ENCODE peak calls at places on chromosomes 16 and 17, in seven cellular contexts. W is small intestine; T is activated effector memory CD4-positive, alpha-beta T cell treated with anti-CD3 and anti-CD28 coated beads, Interleukin-2, amount 50 U/mL, for 16 hours; S is stimulated activated CD4-positive, alpha-beta T cell treated with anti-CD3 and anti-CD28 coated beads, Interleukin-12 subunit alpha, Interleukin-12 subunit beta, amount 100 ng/mL, for 4 hours; C is iris pigment epithelial cell; M is stimulated activated CD8-positive, alpha-beta memory T cell treated with anti-CD3 and anti-CD28 coated beads, Interleukin-2, amount 100 ng/mL, for 48 hours; U is NCI-H460. O is an unnamed sample.

GRCh38 chr16:67665598-67665997 is 952 bp downstream of the ENKD1 start:
- DNase-seq in W (no peak), C (no peak), U (no peak), T (no peak), M (no peak), S (no peak), O (no peak)

GRCh38 chr16:60329110-60329509 is 1595.0 kb upstream of the GOT2 start:
- DNase-seq in M (no peak), W (no peak), C (peak; percentile 4), T (no peak), S (no peak), U (no peak), O (no peak)

GRCh38 chr16:66845791-66846221 is 1.6 kb downstream of the CA7 start:
- DNase-seq in C (no peak), T (peak; percentile 42), M (no peak), W (no peak), S (no peak), U (no peak), O (peak; percentile 45)

GRCh38 chr17:76667786-76668453 is 24.4 kb upstream of the ST6GALNAC1 start:
- DNase-seq in U (no peak), T (peak; percentile 19), M (no peak), C (peak; percentile 45), S (no peak), W (no peak), O (no peak)

GRCh38 chr17:71440513-71440912 is 680.3 kb upstream of the SOX9 start:
- DNase-seq in T (no peak), S (no peak), W (no peak), C (no peak), U (no peak), M (no peak), O (no peak)

GRCh38 chr16:15642557-15643452 is at the start of gene MARF1:
- DNase-seq in C (peak; percentile 97), U (peak; percentile 96), W (peak; percentile 95), M (peak; percentile 100), T (peak; percentile 100), S (peak; percentile 100), O (peak; percentile 98)

GRCh38 chr17:66625321-66625767 is 209.6 kb upstream of the CACNG5 start:
- DNase-seq in U (peak; percentile 36), T (no peak), S (no peak), W (peak; percentile 17), C (peak; percentile 25), M (no peak), O (no peak)

GRCh38 chr17:58527949-58528348 is 13.5 kb upstream of the MTMR4 start:
- DNase-seq in U (no peak), T (no peak), W (no peak), S (no peak), C (peak; percentile 66), M (no peak), O (no peak)

GRCh38 chr17:44444735-44445105 is 55.3 kb upstream of the ITGA2B start:
- DNase-seq in T (no peak), C (peak; percentile 94), S (no peak), U (peak; percentile 44), W (no peak), M (no peak), O (no peak)

GRCh38 chr16:59880626-59881025 is 1146.5 kb upstream of the GOT2 start:
- DNase-seq in U (no peak), S (no peak), C (peak; percentile 4), M (no peak), T (no peak), W (no peak), O (no peak)

GRCh38 chr16:10744370-10745030 is 858 bp downstream of the NUBP1 start:
- DNase-seq in M (no peak), S (no peak), C (peak; percentile 58), W (no peak), U (no peak), T (no peak), O (no peak)

GRCh38 chr16:86669937-86670772 is 91.8 kb downstream of the FOXL1 start:
- DNase-seq in W (no peak), U (no peak), S (no peak), C (peak; percentile 30), M (no peak), T (no peak), O (no peak)

GRCh38 chr17:55731586-55732250 is 9.1 kb upstream of the TMEM100 start:
- DNase-seq in W (peak; percentile 10), S (no peak), M (no peak), U (peak; percentile 97), T (no peak), C (no peak), O (no peak)

GRCh38 chr17:53490447-53490968 is 332.2 kb upstream of the KIF2B start:
- DNase-seq in M (no peak), T (no peak), W (peak; percentile 4), S (no peak), U (no peak), C (no peak), O (no peak)

GRCh38 chr17:70503449-70503848 is 334.1 kb downstream of the KCNJ2 start:
- DNase-seq in W (no peak), C (no peak), U (no peak), T (no peak), M (no peak), S (no peak), O (no peak)

GRCh38 chr17:7750321-7750821 is 32.8 kb downstream of the DNAH2 start:
- DNase-seq in S (no peak), T (no peak), W (no peak), M (no peak), U (no peak), C (peak; percentile 87), O (no peak)

GRCh38 chr17:38958756-38959155 is 8.4 kb downstream of the FBXO47 start:
- DNase-seq in T (no peak), C (peak; percentile 65), S (no peak), M (no peak), U (no peak), W (no peak), O (no peak)

GRCh38 chr16:82892327-82892726 is 265.6 kb downstream of the CDH13 start:
- DNase-seq in U (no peak), M (no peak), S (no peak), C (no peak), T (no peak), W (no peak), O (no peak)

GRCh38 chr17:82204831-82205719 is 7.6 kb downstream of the CCDC57 start:
- DNase-seq in C (peak; percentile 85), S (no peak), T (peak; percentile 76), W (no peak), U (no peak), M (no peak), O (peak; percentile 87)

GRCh38 chr16:53726625-53727024 is 22.7 kb downstream of the FTO start:
- DNase-seq in M (no peak), T (no peak), W (peak; percentile 31), U (no peak), S (no peak), C (peak; percentile 45), O (no peak)

GRCh38 chr17:51144266-51145022 is 8.9 kb upstream of the NME1 start:
- DNase-seq in C (no peak), M (no peak), S (no peak), T (no peak), U (no peak), W (peak; percentile 52), O (no peak)

GRCh38 chr16:88045820-88046303 is 94.6 kb downstream of the BANP start:
- DNase-seq in W (no peak), C (no peak), M (no peak), S (no peak), U (no peak), T (no peak), O (no peak)

GRCh38 chr17:28317965-28318758 is 838 bp upstream of the TMEM97 start:
- DNase-seq in W (no peak), U (no peak), M (no peak), S (peak; percentile 23), C (peak; percentile 9), T (no peak), O (no peak)

GRCh38 chr16:79653337-79654000 is 52.9 kb upstream of the MAF start:
- DNase-seq in C (no peak), W (peak; percentile 68), U (no peak), S (no peak), T (no peak), M (no peak), O (no peak)

GRCh38 chr16:56606071-56606687 is 2.2 kb upstream of the MT2A start:
- DNase-seq in W (no peak), U (no peak), C (peak; percentile 83), M (no peak), S (no peak), T (peak; percentile 57), O (no peak)

GRCh38 chr17:78133971-78134898 is 3.7 kb downstream of the TMC8 start:
- DNase-seq in W (peak; percentile 78), M (no peak), C (peak; percentile 38), U (peak; percentile 58), T (peak; percentile 90), S (peak; percentile 62), O (peak; percentile 68)

GRCh38 chr16:84026601-84027000 is 16.0 kb downstream of the SLC38A8 start:
- DNase-seq in M (no peak), U (no peak), C (no peak), W (no peak), T (no peak), S (no peak), O (no peak)

GRCh38 chr17:38919316-38920078 is 5.9 kb upstream of the LASP1NB start:
- DNase-seq in S (no peak), M (no peak), U (no peak), W (no peak), T (peak; percentile 49), C (no peak), O (no peak)

GRCh38 chr17:48471807-48472484 is 41.9 kb upstream of the SKAP1 start:
- DNase-seq in S (no peak), T (no peak), M (no peak), C (no peak), W (no peak), U (no peak), O (no peak)

GRCh38 chr16:28168991-28169554 is 42.7 kb downstream of the XPO6 start:
- DNase-seq in S (peak; percentile 20), C (no peak), M (no peak), T (peak; percentile 80), W (peak; percentile 16), U (no peak), O (no peak)

GRCh38 chr16:78737630-78738029 is 638.2 kb downstream of the WWOX start:
- DNase-seq in W (no peak), S (no peak), T (no peak), U (no peak), C (no peak), M (no peak), O (no peak)

GRCh38 chr17:5747964-5748363 is 163.7 kb upstream of the NLRP1 start:
- DNase-seq in S (no peak), C (no peak), T (no peak), W (no peak), M (no peak), U (no peak), O (no peak)

GRCh38 chr17:64048805-64049204 is 28.4 kb upstream of the ICAM2 start:
- DNase-seq in T (no peak), U (no peak), C (no peak), M (no peak), W (no peak), S (no peak), O (no peak)

GRCh38 chr16:3021449-3022207 is 1.5 kb downstream of the TNFRSF12A start:
- DNase-seq in C (peak; percentile 96), M (peak; percentile 80), U (peak; percentile 79), S (peak; percentile 72), W (peak; percentile 84), T (peak; percentile 93), O (peak; percentile 98)

GRCh38 chr17:55144518-55144917 is 120.2 kb upstream of the HLF start:
- DNase-seq in U (no peak), S (no peak), C (no peak), M (no peak), W (no peak), T (no peak), O (no peak)

GRCh38 chr16:72942021-72942420 is 105.9 kb downstream of the ZFHX3 start:
- DNase-seq in W (peak; percentile 44), M (no peak), T (no peak), C (no peak), S (no peak), U (no peak), O (no peak)

GRCh38 chr17:43377056-43377810 is 21.6 kb upstream of the ARL4D start:
- DNase-seq in U (no peak), T (no peak), C (no peak), W (no peak), M (no peak), S (no peak), O (no peak)

GRCh38 chr17:37098910-37099664 is 150.3 kb downstream of the AATF start:
- DNase-seq in C (peak; percentile 61), U (no peak), S (no peak), T (no peak), M (no peak), W (no peak), O (no peak)

O was measured in RWPE2.